ENCODE peak calls at places on chromosomes 11 and 22, in five cellular contexts. H, U, Y, T and B are unnamed samples.

GRCh38 chr11:12577746-12578644 is 96.2 kb upstream of the TEAD1 start:
- DNase-seq in H (peak), U (no peak), T (no peak), Y (no peak), B (no peak)

GRCh38 chr11:17477084-17477333 is 364 bp upstream of the ABCC8 start:
- DNase-seq in T (no peak), U (no peak), Y (no peak), H (no peak), B (no peak)

GRCh38 chr11:10044618-10045017 is 249.4 kb downstream of the SBF2 start:
- DNase-seq in U (no peak), H (no peak), T (no peak), Y (peak), B (no peak)

GRCh38 chr11:126345283-126345682 is 10.2 kb upstream of the ST3GAL4 start:
- DNase-seq in U (no peak), H (no peak), Y (no peak), T (peak), B (no peak)

GRCh38 chr22:43152355-43153071 is 1.2 kb downstream of the TSPO start:
- DNase-seq in U (peak), H (peak), Y (peak), T (peak), B (peak)

GRCh38 chr11:62958547-62959071 is 26.2 kb downstream of the SLC22A6 start:
- DNase-seq in Y (peak), T (peak), U (no peak), H (no peak), B (peak)

GRCh38 chr22:27461470-27461869 is 340.1 kb downstream of the MN1 start:
- DNase-seq in Y (peak), U (no peak), H (peak), T (no peak), B (no peak)

GRCh38 chr11:83523676-83524075 is 237.5 kb upstream of the CCDC90B start:
- DNase-seq in Y (no peak), T (no peak), H (no peak), U (no peak), B (no peak)

GRCh38 chr11:134638796-134639540 is 226.9 kb upstream of the B3GAT1 start:
- DNase-seq in Y (no peak), U (no peak), T (no peak), H (no peak), B (no peak)

GRCh38 chr11:65867284-65868071 is 5.1 kb downstream of the EFEMP2 start:
- DNase-seq in Y (no peak), U (no peak), T (peak), H (no peak), B (peak)

GRCh38 chr22:38026130-38027111 is 30.8 kb upstream of the PICK1 start:
- DNase-seq in Y (no peak), H (no peak), U (no peak), T (no peak), B (no peak)

GRCh38 chr11:2751523-2752203 is 51.9 kb upstream of the KCNQ1OT1 start:
- DNase-seq in Y (no peak), U (no peak), H (no peak), T (peak), B (peak)

GRCh38 chr11:15622231-15622890 is 507.6 kb downstream of the INSC start:
- DNase-seq in U (no peak), Y (no peak), H (no peak), T (no peak), B (no peak)

GRCh38 chr11:108432783-108433182 is 34.5 kb downstream of the C11orf65 start:
- DNase-seq in U (no peak), Y (peak), T (no peak), H (peak), B (no peak)

GRCh38 chr11:110173775-110174644 is 80.8 kb downstream of the ZC3H12C start:
- DNase-seq in Y (peak), H (peak), T (peak), U (no peak), B (peak)

GRCh38 chr11:43943931-43944751 is 1.7 kb downstream of the C11orf96 start:
- DNase-seq in H (peak), U (no peak), Y (no peak), T (no peak), B (peak)

GRCh38 chr22:21677606-21678443 is 12.0 kb downstream of the PPIL2 start:
- DNase-seq in T (peak), U (no peak), H (no peak), Y (no peak), B (no peak)

GRCh38 chr22:43222987-43223386 is 36.1 kb upstream of the TTLL12 start:
- DNase-seq in Y (no peak), H (no peak), T (no peak), U (no peak), B (no peak)

GRCh38 chr11:35330924-35331323 is 88.4 kb downstream of the SLC1A2 start:
- DNase-seq in T (no peak), H (no peak), U (no peak), Y (no peak), B (no peak)

GRCh38 chr11:3127706-3128355 is 37.3 kb downstream of the OSBPL5 start:
- DNase-seq in U (no peak), T (no peak), Y (no peak), H (no peak), B (no peak)

GRCh38 chr22:46065733-46066454 is 84.4 kb upstream of the PPARA start:
- DNase-seq in Y (peak), H (peak), T (no peak), U (no peak), B (no peak)

GRCh38 chr11:33703771-33704170 is 3.1 kb upstream of the C11orf91 start:
- DNase-seq in T (no peak), H (peak), U (peak), Y (peak), B (no peak)

GRCh38 chr11:70087446-70088167 is 9.5 kb downstream of the ANO1 start:
- DNase-seq in T (no peak), Y (no peak), U (no peak), H (no peak), B (no peak)